ENCODE peak calls at places on chromosomes 2 and 18, in six cellular contexts. T is coronary artery; P is CD8-positive, alpha-beta T cell; Z is Panc1; S is type B pancreatic cell; C is kidney. G is an unnamed sample.

GRCh38 chr18:48798334-48799197 is 152.2 kb downstream of the SMAD7 start:
- DNase-seq in T (peak), P (no peak), Z (no peak), S (peak), C (peak), G (no peak)

GRCh38 chr2:226799976-226800940 is 638 bp upstream of the IRS1 start:
- DNase-seq in T (peak), P (no peak), Z (no peak), S (no peak), C (peak), G (no peak)

GRCh38 chr2:60295591-60295962 is 257.9 kb downstream of the BCL11A start:
- DNase-seq in T (no peak), P (no peak), Z (no peak), S (no peak), C (no peak), G (no peak)

GRCh38 chr2:44358498-44358897 is 2.8 kb downstream of the PREPL start:
- DNase-seq in T (no peak), P (no peak), Z (no peak), S (no peak), C (no peak), G (no peak)

GRCh38 chr2:134238371-134238770 is 15.5 kb upstream of the MGAT5 start:
- DNase-seq in T (no peak), P (no peak), Z (no peak), S (no peak), C (no peak), G (no peak)

GRCh38 chr2:54360055-54360792 is 95.9 kb upstream of the SPTBN1 start:
- DNase-seq in T (no peak), P (no peak), Z (no peak), S (no peak), C (no peak), G (no peak)

GRCh38 chr2:120826716-120827410 is 91.2 kb downstream of the GLI2 start:
- DNase-seq in T (no peak), P (no peak), Z (no peak), S (no peak), C (no peak), G (no peak)

GRCh38 chr18:67517224-67517765 is 775 bp upstream of the DSEL start:
- DNase-seq in T (peak), P (no peak), Z (no peak), S (no peak), C (peak), G (no peak)

GRCh38 chr18:9177047-9177446 is 40.5 kb downstream of the ANKRD12 start:
- DNase-seq in T (no peak), P (no peak), Z (no peak), S (no peak), C (no peak), G (no peak)

GRCh38 chr2:10901565-10901964 is 10.2 kb upstream of the KCNF1 start:
- DNase-seq in T (no peak), P (no peak), Z (no peak), S (no peak), C (no peak), G (no peak)

GRCh38 chr2:185417111-185417510 is 321.5 kb upstream of the FSIP2 start:
- DNase-seq in T (no peak), P (no peak), Z (no peak), S (no peak), C (no peak), G (no peak)

GRCh38 chr18:36872329-36872728 is 43.4 kb downstream of the KIAA1328 start:
- DNase-seq in T (no peak), P (no peak), Z (no peak), S (no peak), C (no peak), G (no peak)

GRCh38 chr2:36322108-36322507 is 33.5 kb upstream of the CRIM1 start:
- DNase-seq in T (no peak), P (no peak), Z (no peak), S (no peak), C (no peak), G (no peak)
- TF ChIP-seq CTCF in T (no peak), P (no peak), Z (peak), S (peak), C (peak), G (peak)

DNA sequence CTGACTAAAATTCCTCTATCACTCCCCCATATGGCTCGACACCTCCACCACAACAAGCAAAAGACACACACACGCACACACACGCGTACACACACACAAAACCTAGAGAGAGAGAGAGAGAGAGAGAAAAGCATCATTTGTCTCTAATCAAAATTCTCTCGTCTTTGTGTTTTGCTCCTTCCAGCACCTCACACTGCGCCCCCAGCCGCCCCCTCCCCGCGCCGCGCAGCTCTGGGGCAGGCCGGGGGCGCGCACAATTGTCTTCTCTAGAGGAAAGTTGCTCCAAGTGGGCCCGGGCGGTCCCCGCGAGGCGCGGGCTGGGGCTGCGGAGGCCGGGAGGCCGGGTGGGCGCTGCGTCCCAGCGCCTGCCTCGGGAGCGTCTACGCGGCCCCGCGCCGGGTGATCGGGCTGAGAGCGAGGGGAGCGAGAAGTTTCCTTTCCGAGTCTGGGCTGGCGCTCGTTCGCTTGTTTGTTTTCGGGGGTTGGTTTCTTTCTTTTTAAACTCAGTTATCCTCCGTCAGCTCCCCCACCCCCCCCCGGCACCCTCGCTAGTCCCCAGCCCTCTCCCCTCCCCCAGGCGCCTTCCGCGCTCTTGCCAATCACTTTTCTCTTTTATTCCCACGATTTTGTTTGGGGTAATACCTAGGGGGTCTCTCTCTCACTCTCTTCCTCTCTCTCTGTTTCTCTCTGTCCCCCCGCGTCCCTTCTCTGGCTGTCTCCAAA is 4.1 kb downstream of the ZEB2 start:
- DNase-seq in T (no peak), P (no peak), Z (no peak), S (no peak), C (peak), G (no peak)
- TF ChIP-seq CTCF in T (no peak), P (no peak), Z (no peak), S (no peak), C (no peak), G (no peak)

DNA sequence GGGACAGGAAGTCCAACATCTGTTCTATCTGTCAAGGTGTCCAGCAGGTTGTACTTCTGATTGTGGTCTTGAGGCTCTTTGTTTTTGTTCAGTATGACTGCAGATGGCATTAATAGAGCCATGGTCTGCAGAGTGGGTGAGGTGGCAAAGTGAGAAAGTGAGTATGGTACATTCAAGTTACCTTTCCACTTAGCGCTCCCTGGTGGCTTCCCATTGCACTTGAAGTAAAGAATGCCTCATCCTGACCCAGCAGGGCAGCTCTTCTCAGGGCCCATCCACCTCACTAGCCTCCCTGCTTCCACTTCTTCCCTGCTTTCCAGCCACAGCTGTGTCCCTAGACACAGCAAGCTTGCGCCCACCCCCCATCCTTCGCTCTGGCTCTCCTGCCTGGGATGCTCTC is 148.0 kb upstream of the ALPP start:
- DNase-seq in T (no peak), P (no peak), Z (no peak), S (no peak), C (no peak), G (peak)
- TF ChIP-seq CTCF in T (no peak), P (no peak), Z (peak), S (peak), C (peak), G (peak)

GRCh38 chr2:127650041-127650784 is 4.3 kb downstream of the GPR17 start:
- DNase-seq in T (no peak), P (no peak), Z (no peak), S (no peak), C (peak), G (no peak)
- TF ChIP-seq CTCF in T (no peak), P (peak), Z (no peak), S (peak), C (no peak), G (peak)

GRCh38 chr2:73359915-73360697 is 25.5 kb upstream of the ALMS1 start:
- DNase-seq in T (no peak), P (no peak), Z (no peak), S (no peak), C (no peak), G (no peak)
- TF ChIP-seq CTCF in T (no peak), P (peak), Z (peak), S (peak), C (no peak), G (peak)

DNA sequence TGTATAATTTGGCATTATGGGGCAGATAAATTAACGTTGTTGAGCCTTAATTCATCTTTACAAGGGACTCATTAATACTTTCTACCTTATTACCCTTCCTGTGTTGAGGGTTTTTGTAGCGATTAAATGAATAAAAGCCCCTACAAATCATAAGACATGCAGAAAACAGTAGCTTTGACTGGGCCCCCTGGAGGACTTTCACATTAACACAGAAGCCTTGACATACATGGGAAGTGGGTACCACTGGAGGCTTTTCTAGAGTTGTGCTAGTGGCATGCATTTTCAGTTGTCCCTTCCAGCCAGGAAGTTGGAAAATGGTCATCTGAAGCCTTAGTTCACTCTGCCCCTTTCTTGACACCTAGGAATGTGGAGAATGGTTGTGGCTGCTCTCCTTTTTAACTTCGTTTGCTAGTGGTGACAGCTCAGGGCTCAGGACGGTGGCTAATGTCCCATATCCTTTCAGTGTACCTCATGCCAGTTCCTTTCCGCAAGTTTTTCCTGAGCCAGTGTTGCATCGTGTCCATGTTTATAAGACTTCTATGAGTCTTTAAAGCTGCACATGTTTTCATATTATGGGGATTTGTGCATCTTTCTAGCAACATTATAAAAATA is 30.3 kb downstream of the MTA3 start:
- DNase-seq in T (no peak), P (no peak), Z (no peak), S (no peak), C (no peak), G (no peak)
- TF ChIP-seq CTCF in T (no peak), P (no peak), Z (no peak), S (peak), C (no peak), G (no peak)

GRCh38 chr2:128233790-128234395 is 84.8 kb downstream of the HS6ST1 start:
- DNase-seq in T (no peak), P (no peak), Z (no peak), S (no peak), C (no peak), G (no peak)
- TF ChIP-seq CTCF in T (no peak), P (peak), Z (no peak), S (peak), C (no peak), G (no peak)

GRCh38 chr2:86078801-86079545 is 26.7 kb downstream of the POLR1A start:
- DNase-seq in T (no peak), P (peak), Z (no peak), S (no peak), C (no peak), G (no peak)
- TF ChIP-seq CTCF in T (no peak), P (peak), Z (no peak), S (peak), C (peak), G (peak)

DNA sequence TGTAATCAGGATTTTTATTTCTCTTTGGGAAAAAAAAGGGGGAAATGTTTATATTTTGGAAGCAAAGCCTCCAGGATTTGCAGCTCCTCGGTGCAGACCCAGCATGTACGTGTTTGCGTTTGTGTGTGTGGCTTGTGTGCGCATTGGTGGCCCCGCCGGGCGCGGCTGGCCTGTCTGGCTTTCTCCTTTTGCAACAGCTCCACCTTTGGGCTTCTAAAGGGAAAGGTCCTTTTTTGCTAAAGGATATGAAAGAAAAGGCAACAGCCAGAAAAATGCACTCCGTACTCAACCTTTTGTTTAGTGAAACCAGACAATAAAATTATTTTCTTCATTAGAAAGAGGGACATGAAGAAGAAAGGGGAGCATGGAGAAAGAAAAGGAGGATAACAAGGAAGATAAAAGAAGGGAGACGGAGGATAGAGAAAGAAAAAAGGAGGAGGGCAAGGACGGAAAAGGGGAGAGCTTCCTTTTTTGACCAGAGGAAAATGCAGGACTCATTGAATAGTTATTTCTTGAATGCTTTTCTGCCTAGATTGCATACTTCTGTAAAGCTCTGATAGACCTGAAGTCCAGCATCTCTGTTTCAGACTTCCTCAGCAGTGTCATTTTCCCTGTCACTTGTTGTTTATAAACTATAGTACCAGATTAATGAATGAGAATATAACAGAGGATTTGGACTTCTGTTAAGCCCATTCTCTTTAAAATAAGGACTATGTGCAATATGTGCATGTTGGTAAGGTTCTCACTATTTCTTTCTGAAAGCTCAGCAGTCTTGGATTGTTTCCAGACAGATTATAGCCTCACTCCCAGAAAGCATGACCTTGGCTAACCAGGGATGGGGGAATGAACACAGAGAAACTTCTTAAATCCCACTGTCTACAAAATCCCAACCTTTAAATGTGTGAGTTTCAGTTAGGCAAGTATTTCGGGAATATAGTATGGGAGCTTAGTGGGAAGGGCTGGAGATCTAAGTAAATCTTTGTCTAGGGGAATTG is 563.1 kb upstream of the PIK3C3 start:
- DNase-seq in T (peak), P (no peak), Z (peak), S (peak), C (peak), G (peak)
- TF ChIP-seq CTCF in T (peak), P (no peak), Z (peak), S (peak), C (peak), G (peak)

DNA sequence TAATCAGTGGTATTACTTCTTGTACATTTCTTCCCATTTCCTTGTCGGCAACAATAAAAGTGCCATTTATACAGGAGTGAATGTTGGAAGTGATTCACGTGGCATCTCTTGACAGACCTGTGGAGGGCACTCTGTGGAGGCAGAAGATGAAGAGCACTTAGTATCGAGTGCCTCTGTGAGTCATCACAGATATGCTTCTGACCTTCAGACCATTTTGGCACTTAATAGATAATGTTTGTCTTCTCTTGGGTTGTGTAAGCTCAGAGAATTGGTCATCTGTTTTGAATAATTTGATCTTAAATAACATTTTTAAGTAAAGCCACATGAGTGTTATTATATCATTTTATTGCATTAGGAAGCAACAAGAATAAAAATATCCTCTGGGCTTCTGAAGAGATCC is 305.5 kb downstream of the PTPRM start:
- DNase-seq in T (no peak), P (no peak), Z (no peak), S (no peak), C (no peak), G (no peak)
- TF ChIP-seq CTCF in T (no peak), P (no peak), Z (no peak), S (no peak), C (peak), G (no peak)